ENCODE peak calls at places on chromosomes 16 and 17, in eight cellular contexts. Q is PC-3; Z is CD4-positive, alpha-beta memory T cell; P is body of pancreas; Y is sigmoid colon; H is lower lobe of right lung; G is A549; I is mucosa of descending colon. K is an unnamed sample. For H3K9me3, the result is how much of the 10 kb centered on the place peaks cover.

GRCh38 chr17:15262291-15263205 is 2.6 kb downstream of the PMP22 start:
- DNase-seq in H (peak), Z (no peak), Q (peak), G (peak), Y (peak), P (peak), I (peak), K (no peak)

GRCh38 chr16:12062343-12063003 is 85.9 kb downstream of the SNX29 start:
- DNase-seq in P (no peak), G (no peak), H (peak), Z (no peak), Y (peak), I (no peak), Q (peak), K (no peak)

GRCh38 chr17:69485901-69486643 is 71.6 kb downstream of the MAP2K6 start:
- DNase-seq in P (no peak), H (no peak), Q (no peak), I (no peak), Y (no peak), G (no peak), Z (no peak), K (no peak)

GRCh38 chr16:73669535-73670274 is 621.8 kb upstream of the ZFHX3 start:
- DNase-seq in P (no peak), H (no peak), Q (no peak), G (no peak), I (no peak), Z (no peak), Y (no peak), K (no peak)

GRCh38 chr17:56596741-56597494 is 3.4 kb downstream of the NOG start:
- DNase-seq in H (no peak), Y (no peak), G (no peak), P (no peak), I (no peak), Z (no peak), Q (no peak), K (no peak)

GRCh38 chr17:76354747-76355310 is 1.1 kb upstream of the PRPSAP1 start:
- DNase-seq in H (peak), I (no peak), Q (peak), P (no peak), Y (no peak), Z (no peak), G (no peak), K (peak)

GRCh38 chr17:45430738-45431530 is 1.7 kb downstream of the ARHGAP27 start:
- DNase-seq in Z (peak), H (peak), G (no peak), I (peak), P (peak), Y (no peak), Q (peak), K (peak)

GRCh38 chr17:81518113-81518784 is 5.7 kb upstream of the ACTG1 start:
- DNase-seq in Z (no peak), Q (peak), P (no peak), Y (no peak), H (no peak), G (no peak), I (no peak), K (peak)

GRCh38 chr16:49601541-49601940 is 227.9 kb downstream of the C16orf78 start:
- DNase-seq in Z (no peak), P (no peak), Q (no peak), I (no peak), Y (no peak), H (no peak), G (no peak), K (no peak)

GRCh38 chr17:17264430-17264829 is 16.6 kb downstream of the COPS3 start:
- DNase-seq in Y (no peak), Q (no peak), I (no peak), H (no peak), P (no peak), G (no peak), Z (no peak), K (no peak)

GRCh38 chr16:9406039-9406438 is 314.6 kb downstream of the HAPSTR1 start:
- DNase-seq in Y (no peak), Q (no peak), I (no peak), H (no peak), P (no peak), G (no peak), Z (no peak), K (no peak)

GRCh38 chr16:58451945-58452401 is 48.0 kb upstream of the NDRG4 start:
- DNase-seq in H (no peak), G (peak), I (no peak), P (no peak), Q (peak), Z (no peak), Y (no peak), K (no peak)

GRCh38 chr17:76791053-76791980 is 53.4 kb downstream of the MFSD11 start:
- DNase-seq in Q (peak), Y (no peak), Z (no peak), H (no peak), P (peak), I (peak), G (peak), K (peak)

GRCh38 chr16:26787924-26788323 is 278.8 kb upstream of the C16orf82 start:
- DNase-seq in Y (no peak), P (no peak), Q (no peak), G (no peak), I (no peak), H (no peak), Z (no peak), K (peak)

GRCh38 chr17:3916013-3916696 is at the start of gene P2RX1:
- DNase-seq in Z (peak), P (no peak), Y (no peak), Q (no peak), G (no peak), H (peak), I (peak), K (peak)

GRCh38 chr16:52584354-52584840 is 37.5 kb upstream of the TOX3 start:
- DNase-seq in Y (no peak), G (no peak), H (no peak), Z (no peak), I (no peak), P (no peak), Q (no peak), K (no peak)

GRCh38 chr16:56852401-56852730 is 12.6 kb upstream of the SLC12A3 start:
- DNase-seq in G (no peak), Y (no peak), Q (no peak), Z (no peak), H (no peak), I (peak), P (no peak), K (peak)

GRCh38 chr17:68210570-68210969 is 37.3 kb upstream of the AMZ2 start:
- DNase-seq in Y (no peak), Q (no peak), H (no peak), Z (no peak), G (no peak), P (no peak), I (no peak), K (no peak)

GRCh38 chr17:57010495-57010894 is 32.6 kb downstream of the SCPEP1 start:
- DNase-seq in Z (no peak), Y (no peak), Q (no peak), P (no peak), H (no peak), G (no peak), I (no peak), K (peak)

GRCh38 chr17:48012151-48012520 is 25.5 kb downstream of the COPZ2 start:
- DNase-seq in G (no peak), P (peak), H (peak), Z (peak), Q (peak), I (peak), Y (no peak), K (peak)

GRCh38 chr16:16934660-16935059 is 536.1 kb downstream of the XYLT1 start:
- DNase-seq in Q (no peak), H (no peak), I (no peak), P (no peak), Y (no peak), G (no peak), Z (no peak), K (no peak)

GRCh38 chr16:12362482-12363458 is 386.2 kb downstream of the SNX29 start:
- DNase-seq in Z (no peak), Q (no peak), I (no peak), H (no peak), Y (peak), G (no peak), P (no peak), K (no peak)

GRCh38 chr17:80855968-80856862 is 135.4 kb upstream of the CHMP6 start:
- DNase-seq in P (no peak), Y (peak), Q (peak), I (no peak), Z (peak), H (no peak), G (peak), K (no peak)

GRCh38 chr17:29018788-29019474 is 13.1 kb upstream of the SEZ6 start:
- DNase-seq in I (no peak), Y (no peak), P (no peak), H (no peak), G (no peak), Z (no peak), Q (no peak), K (peak)

GRCh38 chr16:1920727-1921155 is 2.5 kb upstream of the HS3ST6 start:
- DNase-seq in Y (no peak), Q (peak), I (no peak), H (no peak), G (no peak), P (no peak), Z (no peak), K (peak)

GRCh38 chr17:63786961-63787711 is 13.2 kb downstream of the DDX42 start:
- DNase-seq in I (no peak), Q (peak), H (no peak), P (no peak), Z (no peak), Y (no peak), G (no peak), K (no peak)

GRCh38 chr16:56357765-56358322 is 67.5 kb downstream of the AMFR start:
- DNase-seq in H (peak), Q (no peak), I (peak), P (no peak), G (no peak), Z (no peak), Y (peak), K (no peak)

DNA sequence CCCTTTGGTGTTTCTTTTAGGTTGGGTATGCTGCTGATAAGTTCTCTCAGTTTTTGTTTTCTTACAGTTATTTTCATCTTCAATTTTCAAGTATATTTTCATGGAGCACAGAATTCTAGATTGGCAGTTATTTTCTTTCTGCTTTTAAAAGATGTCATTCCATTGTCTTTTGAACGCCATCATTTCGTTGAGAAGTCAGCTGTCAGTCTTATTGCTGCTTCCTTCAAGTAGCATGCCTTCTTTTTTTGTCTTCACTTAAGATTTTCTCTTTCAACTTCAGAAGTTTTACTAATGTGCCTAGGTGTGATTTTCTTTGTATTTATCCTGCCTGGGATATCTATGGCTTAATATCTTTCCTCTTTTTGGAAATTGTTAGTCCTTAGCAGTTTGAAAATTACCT is 262.2 kb upstream of the PMFBP1 start:
- DNase-seq in I (no peak), H (no peak), Q (no peak), Y (no peak), G (no peak), Z (no peak), P (no peak), K (peak)
- H3K9me3 ChIP-seq in I (under half), H (under half), Q (under half), Y (under half), G (under half), Z (under half), P (under half), K (under half)

GRCh38 chr17:38604479-38605229 is 1.1 kb downstream of the SRCIN1 start:
- DNase-seq in Z (no peak), I (no peak), H (no peak), P (no peak), Y (no peak), G (peak), Q (no peak), K (peak)
- H3K4me3 ChIP-seq in Z (no peak), I (no peak), H (no peak), P (no peak), Y (peak), G (peak), Q (peak), K (no peak)

GRCh38 chr16:80667258-80667560 is 126.4 kb downstream of the DYNLRB2 start:
- DNase-seq in P (no peak), G (no peak), Y (no peak), Q (no peak), H (no peak), I (no peak), Z (no peak), K (no peak)
- H3K9me3 ChIP-seq in P (under half), G (under half), Y (under half), Q (under half), H (under half), I (under half), Z (under half), K (under half)

GRCh38 chr17:1590031-1590746 is 27.6 kb upstream of the PITPNA start:
- DNase-seq in Y (no peak), Z (no peak), P (no peak), Q (peak), G (peak), I (no peak), H (peak), K (no peak)
- H3K4me3 ChIP-seq in Y (no peak), Z (no peak), P (no peak), Q (peak), G (peak), I (no peak), H (no peak), K (no peak)

GRCh38 chr17:22514315-22514714 is 822.0 kb downstream of the KCNJ18 start:
- DNase-seq in Z (no peak), G (no peak), P (no peak), I (no peak), Y (no peak), H (no peak), Q (no peak), K (no peak)
- H3K9me3 ChIP-seq in Z (under half), G (under half), P (under half), I (half or more), Y (under half), H (under half), Q (under half), K (under half)

DNA sequence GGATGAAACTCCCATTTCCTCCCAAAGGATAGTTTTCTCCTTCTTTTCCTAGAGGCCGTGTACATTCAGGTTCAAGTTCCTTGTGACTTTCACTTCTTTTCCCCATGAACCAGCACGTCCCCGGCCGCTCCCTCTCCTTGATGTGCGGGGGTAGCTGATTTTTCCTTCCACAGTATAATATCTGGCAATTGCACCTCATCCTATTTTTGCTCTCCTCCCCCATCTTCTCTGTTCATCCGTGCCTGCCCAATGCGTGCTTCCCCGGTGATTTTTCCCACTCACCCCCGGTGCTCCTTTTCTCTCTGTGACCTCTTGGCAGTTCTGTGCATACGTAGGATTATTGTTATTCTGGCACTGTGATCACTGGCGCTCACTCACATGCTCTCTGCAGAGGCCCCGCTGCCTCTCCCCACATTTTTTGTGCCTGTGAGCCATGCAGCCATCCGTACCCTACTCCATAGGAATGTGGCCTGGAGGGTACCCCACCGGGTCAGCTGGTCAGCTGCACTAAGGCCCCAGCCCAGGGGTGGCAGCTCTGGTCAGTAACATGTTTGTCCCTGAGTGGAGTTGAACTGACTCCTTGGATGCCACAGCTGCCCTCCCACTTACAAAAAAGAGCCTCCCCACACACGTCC is 100.0 kb downstream of the NTN1 start:
- DNase-seq in Y (peak), H (no peak), Z (no peak), Q (no peak), I (no peak), P (no peak), G (no peak), K (no peak)
- H3K4me3 ChIP-seq in Y (no peak), H (no peak), Z (no peak), Q (no peak), I (no peak), P (no peak), G (no peak), K (no peak)

GRCh38 chr16:3327514-3327913 is 22.2 kb downstream of the ZNF75A start:
- DNase-seq in H (no peak), Z (no peak), P (no peak), G (no peak), Q (no peak), I (no peak), Y (no peak), K (no peak)

GRCh38 chr16:3317315-3317999 is 12.2 kb downstream of the ZNF75A start:
- DNase-seq in H (no peak), Y (no peak), I (no peak), Q (no peak), Z (no peak), P (no peak), G (no peak), K (no peak)

GRCh38 chr16:3321802-3322201 is 16.5 kb downstream of the ZNF75A start:
- DNase-seq in G (no peak), I (no peak), Y (no peak), P (no peak), H (no peak), Q (no peak), Z (no peak), K (no peak)
- H3K9me3 ChIP-seq in G (half or more), I (half or more), Y (under half), P (half or more), H (half or more), Q (under half), Z (under half), K (under half)

K was measured in OCI-LY7.